ENCODE peak calls at places on chromosomes 12 and 14, in ten cellular contexts. K is HCEC 1CT; T is retinal pigment epithelial cell; L is stimulated activated CD8-positive, alpha-beta memory T cell treated with anti-CD3 and anti-CD28 coated beads, Interleukin-2, amount 100 ng/mL, for 48 hours; X is left ventricle myocardium superior; Q is mesothelial cell of epicardium; B is M059J; D is ELR; M is cardiac fibroblast; W is nephron progenitor cell. A is an unnamed sample.

GRCh38 chr14:95759952-95760351 is 46.0 kb upstream of the TCL1A start:
- DNase-seq in K (peak), T (no peak), L (no peak), X (no peak), Q (no peak), B (no peak), D (peak), M (no peak), W (no peak), A (no peak)

GRCh38 chr12:57485695-57486094 is 2.2 kb upstream of the MARS1 start:
- DNase-seq in K (no peak), T (no peak), L (no peak), X (no peak), Q (no peak), B (no peak), D (no peak), M (no peak), W (no peak), A (no peak)

GRCh38 chr12:4446335-4446734 is 720 bp upstream of the FGF6 start:
- DNase-seq in K (no peak), T (no peak), L (no peak), X (no peak), Q (no peak), B (no peak), D (no peak), M (no peak), W (no peak), A (no peak)

GRCh38 chr14:95460647-95461478 is 55.6 kb downstream of the SYNE3 start:
- DNase-seq in K (peak), T (peak), L (no peak), X (no peak), Q (no peak), B (peak), D (peak), M (peak), W (peak), A (peak)

GRCh38 chr14:103562385-103563088 is at the start of the genes BAG5 and COA8:
- DNase-seq in K (peak), T (no peak), L (peak), X (peak), Q (peak), B (peak), D (peak), M (peak), W (peak), A (peak)

GRCh38 chr14:24818054-24818822 is 184.2 kb upstream of the GZMB start:
- DNase-seq in K (no peak), T (no peak), L (no peak), X (no peak), Q (no peak), B (no peak), D (no peak), M (no peak), W (peak), A (peak)

GRCh38 chr12:100717733-100718067 is 76.9 kb upstream of the ANO4 start:
- DNase-seq in K (peak), T (no peak), L (no peak), X (no peak), Q (no peak), B (no peak), D (peak), M (no peak), W (no peak), A (no peak)

GRCh38 chr12:535396-535795 is 75.7 kb downstream of the B4GALNT3 start:
- DNase-seq in K (no peak), T (no peak), L (no peak), X (no peak), Q (no peak), B (no peak), D (no peak), M (no peak), W (no peak), A (no peak)

GRCh38 chr12:84605988-84606387 is 306.6 kb downstream of the SLC6A15 start:
- DNase-seq in K (no peak), T (no peak), L (no peak), X (no peak), Q (no peak), B (no peak), D (no peak), M (no peak), W (no peak), A (no peak)

GRCh38 chr12:120235369-120236123 is 30.0 kb downstream of the PXN start:
- DNase-seq in K (peak), T (no peak), L (no peak), X (no peak), Q (no peak), B (no peak), D (peak), M (no peak), W (peak), A (no peak)

GRCh38 chr12:87930033-87930432 is 99.2 kb downstream of the C12orf50 start:
- DNase-seq in K (peak), T (peak), L (no peak), X (no peak), Q (no peak), B (peak), D (peak), M (peak), W (no peak), A (no peak)

GRCh38 chr12:108455706-108456105 is 59.4 kb upstream of the FICD start:
- DNase-seq in K (no peak), T (no peak), L (no peak), X (no peak), Q (no peak), B (no peak), D (no peak), M (no peak), W (no peak), A (no peak)

GRCh38 chr12:33044447-33044846 is 147.9 kb upstream of the PKP2 start:
- DNase-seq in K (no peak), T (no peak), L (no peak), X (no peak), Q (no peak), B (no peak), D (no peak), M (no peak), W (no peak), A (no peak)

GRCh38 chr12:107584523-107584922 is 101.1 kb upstream of the PWP1 start:
- DNase-seq in K (no peak), T (no peak), L (no peak), X (no peak), Q (no peak), B (no peak), D (no peak), M (no peak), W (no peak), A (no peak)

GRCh38 chr14:105060751-105061427 is 4.3 kb downstream of the GPR132 start:
- DNase-seq in K (no peak), T (no peak), L (peak), X (peak), Q (no peak), B (no peak), D (no peak), M (no peak), W (no peak), A (no peak)

GRCh38 chr12:2977776-2978175 is 18.6 kb downstream of the TEAD4 start:
- DNase-seq in K (no peak), T (no peak), L (no peak), X (no peak), Q (no peak), B (no peak), D (no peak), M (no peak), W (no peak), A (no peak)

GRCh38 chr12:58161773-58162172 is 220.4 kb downstream of the ATP23 start:
- DNase-seq in K (no peak), T (no peak), L (no peak), X (no peak), Q (no peak), B (peak), D (no peak), M (no peak), W (no peak), A (no peak)

GRCh38 chr12:4720637-4720995 is 416 bp downstream of the GALNT8 start:
- DNase-seq in K (no peak), T (no peak), L (no peak), X (no peak), Q (no peak), B (no peak), D (no peak), M (no peak), W (no peak), A (no peak)

GRCh38 chr12:95546491-95546813 is 4.8 kb downstream of the USP44 start:
- DNase-seq in K (no peak), T (no peak), L (no peak), X (no peak), Q (no peak), B (no peak), D (no peak), M (no peak), W (no peak), A (no peak)

GRCh38 chr14:24053548-24054323 is 1.9 kb downstream of the CARMIL3 start:
- DNase-seq in K (no peak), T (no peak), L (no peak), X (no peak), Q (no peak), B (no peak), D (no peak), M (no peak), W (no peak), A (no peak)

A was measured in HFFc6.